ENCODE peak calls at places on chromosomes 7 and 10, in ten cellular contexts. V, L, T, K, O, Y, I, S, H and P are unnamed samples.

GRCh38 chr7:149077594-149077993 is 12.9 kb downstream of the ZNF786 start:
- DNase-seq in V (no peak), L (no peak), T (no peak), K (no peak), O (no peak), Y (no peak), I (no peak), S (no peak), H (no peak), P (no peak)

GRCh38 chr7:47513741-47514241 is 68.1 kb downstream of the TNS3 start:
- DNase-seq in V (no peak), L (no peak), T (no peak), K (no peak), O (no peak), Y (peak; percentile 95), I (no peak), S (no peak), H (no peak), P (peak; percentile 47)

GRCh38 chr10:56318816-56319215 is 42.2 kb downstream of the ZWINT start:
- DNase-seq in V (no peak), L (no peak), T (no peak), K (no peak), O (no peak), Y (no peak), I (no peak), S (no peak), H (no peak), P (no peak)

GRCh38 chr7:143882020-143882610 is 19.9 kb downstream of the TCAF1 start:
- DNase-seq in V (no peak), L (no peak), T (no peak), K (no peak), O (no peak), Y (peak; percentile 40), I (no peak), S (peak; percentile 90), H (peak; percentile 73), P (peak; percentile 91)

GRCh38 chr7:132865766-132866531 is 215.9 kb downstream of the CHCHD3 start:
- DNase-seq in V (no peak), L (no peak), T (no peak), K (no peak), O (no peak), Y (peak; percentile 91), I (peak; percentile 18), S (no peak), H (no peak), P (no peak)

GRCh38 chr10:31723074-31723750 is 205.4 kb downstream of the ARHGAP12 start:
- DNase-seq in V (no peak), L (no peak), T (no peak), K (no peak), O (no peak), Y (peak; percentile 76), I (no peak), S (peak; percentile 31), H (no peak), P (peak; percentile 27)

GRCh38 chr7:22811746-22812280 is 10.8 kb downstream of the TOMM7 start:
- DNase-seq in V (no peak), L (no peak), T (no peak), K (no peak), O (no peak), Y (no peak), I (no peak), S (no peak), H (no peak), P (no peak)

GRCh38 chr7:112930787-112931186 is 140.6 kb upstream of the TMEM168 start:
- DNase-seq in V (no peak), L (no peak), T (no peak), K (peak; percentile 44), O (no peak), Y (peak; percentile 50), I (no peak), S (peak; percentile 81), H (no peak), P (peak; percentile 73)

GRCh38 chr7:140003913-140004382 is 58.8 kb downstream of the PARP12 start:
- DNase-seq in V (no peak), L (no peak), T (peak; percentile 10), K (no peak), O (no peak), Y (peak; percentile 66), I (peak; percentile 30), S (peak; percentile 35), H (peak; percentile 77), P (no peak)

GRCh38 chr10:72426982-72427381 is 72.3 kb upstream of the DNAJB12 start:
- DNase-seq in V (no peak), L (no peak), T (no peak), K (no peak), O (no peak), Y (no peak), I (no peak), S (peak; percentile 19), H (peak; percentile 51), P (peak; percentile 73)

GRCh38 chr7:107995184-107996071 is 7.5 kb downstream of the LAMB1 start:
- DNase-seq in V (no peak), L (no peak), T (no peak), K (peak; percentile 75), O (no peak), Y (peak; percentile 91), I (peak; percentile 72), S (no peak), H (peak; percentile 72), P (no peak)

GRCh38 chr7:29247962-29248236 is 53.3 kb downstream of the CHN2 start:
- DNase-seq in V (no peak), L (no peak), T (no peak), K (no peak), O (no peak), Y (no peak), I (no peak), S (no peak), H (no peak), P (no peak)

GRCh38 chr7:26653966-26654365 is 210.4 kb downstream of the SKAP2 start:
- DNase-seq in V (no peak), L (no peak), T (no peak), K (no peak), O (no peak), Y (no peak), I (no peak), S (no peak), H (no peak), P (peak; percentile 60)

GRCh38 chr7:1358376-1359050 is 100.8 kb downstream of the MICALL2 start:
- DNase-seq in V (no peak), L (no peak), T (no peak), K (no peak), O (no peak), Y (no peak), I (no peak), S (no peak), H (peak; percentile 32), P (no peak)

GRCh38 chr7:14960686-14961085 is 58.1 kb upstream of the DGKB start:
- DNase-seq in V (no peak), L (no peak), T (no peak), K (no peak), O (no peak), Y (no peak), I (no peak), S (no peak), H (no peak), P (no peak)

GRCh38 chr7:23012186-23012585 is 1.7 kb downstream of the HYCC1 start:
- DNase-seq in V (no peak), L (no peak), T (no peak), K (no peak), O (no peak), Y (no peak), I (no peak), S (no peak), H (no peak), P (no peak)

GRCh38 chr7:33072471-33072870 is 9.9 kb upstream of the NT5C3A start:
- DNase-seq in V (no peak), L (no peak), T (no peak), K (peak; percentile 68), O (no peak), Y (peak; percentile 87), I (peak; percentile 75), S (no peak), H (no peak), P (no peak)

GRCh38 chr10:17075510-17075909 is 54.1 kb downstream of the CUBN start:
- DNase-seq in V (no peak), L (no peak), T (no peak), K (no peak), O (no peak), Y (peak; percentile 97), I (peak; percentile 77), S (no peak), H (no peak), P (no peak)

GRCh38 chr10:86755740-86756510 is 494 bp upstream of the BMPR1A start:
- DNase-seq in V (peak; percentile 60), L (peak; percentile 89), T (peak; percentile 17), K (peak; percentile 42), O (peak; percentile 82), Y (peak; percentile 89), I (peak; percentile 84), S (peak; percentile 92), H (peak; percentile 96), P (peak; percentile 88)

GRCh38 chr7:129225206-129225930 is 538 bp downstream of the AHCYL2 start:
- DNase-seq in V (peak; percentile 4), L (peak; percentile 80), T (no peak), K (no peak), O (peak; percentile 31), Y (peak; percentile 43), I (peak; percentile 3), S (peak; percentile 43), H (peak; percentile 49), P (peak; percentile 66)

GRCh38 chr7:138982204-138982623 is 1.0 kb upstream of the KIAA1549 start:
- DNase-seq in V (no peak), L (no peak), T (no peak), K (no peak), O (no peak), Y (no peak), I (peak; percentile 51), S (no peak), H (no peak), P (no peak)

GRCh38 chr7:25260862-25261454 is 32.7 kb upstream of the NPVF start:
- DNase-seq in V (no peak), L (no peak), T (peak; percentile 6), K (no peak), O (no peak), Y (peak; percentile 55), I (no peak), S (no peak), H (no peak), P (no peak)

GRCh38 chr7:134767567-134768168 is 11.8 kb upstream of the CALD1 start:
- DNase-seq in V (no peak), L (no peak), T (no peak), K (no peak), O (no peak), Y (peak; percentile 34), I (no peak), S (no peak), H (no peak), P (no peak)

GRCh38 chr7:157357129-157358040 is 20.6 kb downstream of the DNAJB6 start:
- DNase-seq in V (no peak), L (no peak), T (no peak), K (no peak), O (no peak), Y (no peak), I (no peak), S (no peak), H (no peak), P (no peak)

GRCh38 chr7:115889669-115889984 is 140.9 kb downstream of the TFEC start:
- DNase-seq in V (no peak), L (no peak), T (no peak), K (no peak), O (no peak), Y (no peak), I (no peak), S (no peak), H (no peak), P (no peak)

GRCh38 chr10:73888514-73888913 is 14.2 kb upstream of the CAMK2G start:
- DNase-seq in V (no peak), L (no peak), T (no peak), K (no peak), O (no peak), Y (peak; percentile 29), I (no peak), S (no peak), H (no peak), P (no peak)

GRCh38 chr7:34928052-34928451 is 109.2 kb downstream of the DPY19L1 start:
- DNase-seq in V (no peak), L (peak; percentile 57), T (no peak), K (no peak), O (no peak), Y (peak; percentile 27), I (peak; percentile 30), S (peak; percentile 83), H (peak; percentile 54), P (peak; percentile 67)

GRCh38 chr7:29606287-29606721 is 42.7 kb downstream of the PRR15 start:
- DNase-seq in V (no peak), L (no peak), T (no peak), K (no peak), O (no peak), Y (peak; percentile 69), I (peak; percentile 81), S (no peak), H (no peak), P (no peak)